ENCODE peak calls at places on chromosomes 3 and 15, in five cellular contexts. A, Q, O, K and P are unnamed samples.

GRCh38 chr15:83929619-83930018 is 275.7 kb downstream of the ADAMTSL3 start:
- DNase-seq in A (no peak), Q (no peak), O (no peak), K (no peak), P (no peak)

GRCh38 chr3:73080201-73080966 is 18.9 kb downstream of the EBLN2 start:
- DNase-seq in A (no peak), Q (no peak), O (no peak), K (no peak), P (peak)

GRCh38 chr15:77096541-77096940 is 25.6 kb upstream of the TSPAN3 start:
- DNase-seq in A (no peak), Q (no peak), O (no peak), K (no peak), P (no peak)

GRCh38 chr3:133157716-133158115 is 119.5 kb downstream of the TMEM108 start:
- DNase-seq in A (no peak), Q (no peak), O (no peak), K (no peak), P (no peak)

GRCh38 chr3:66413151-66413751 is 87.6 kb downstream of the LRIG1 start:
- DNase-seq in A (peak), Q (no peak), O (no peak), K (no peak), P (no peak)

GRCh38 chr3:76872999-76873398 is 166.9 kb upstream of the ROBO2 start:
- DNase-seq in A (no peak), Q (no peak), O (no peak), K (no peak), P (no peak)

GRCh38 chr15:64807751-64808222 is 17.7 kb downstream of the PIF1 start:
- DNase-seq in A (peak), Q (no peak), O (no peak), K (no peak), P (no peak)

GRCh38 chr3:108100906-108101305 is 10.1 kb upstream of the CD47 start:
- DNase-seq in A (no peak), Q (no peak), O (no peak), K (no peak), P (no peak)

GRCh38 chr3:151560750-151561149 is 99.9 kb upstream of the IGSF10 start:
- DNase-seq in A (no peak), Q (no peak), O (no peak), K (no peak), P (no peak)

GRCh38 chr15:84816694-84817460 is at the start of gene ALPK3:
- DNase-seq in A (peak), Q (peak), O (no peak), K (no peak), P (no peak)

GRCh38 chr3:65483475-65483874 is 555.2 kb downstream of the MAGI1 start:
- DNase-seq in A (peak), Q (peak), O (no peak), K (peak), P (no peak)

GRCh38 chr3:8456118-8456811 is 45.4 kb upstream of the LMCD1 start:
- DNase-seq in A (no peak), Q (no peak), O (no peak), K (no peak), P (no peak)

GRCh38 chr15:83436513-83437158 is 10.5 kb upstream of the SH3GL3 start:
- DNase-seq in A (peak), Q (no peak), O (peak), K (peak), P (no peak)

GRCh38 chr15:51641490-51642135 is 19.0 kb upstream of the DMXL2 start:
- DNase-seq in A (no peak), Q (no peak), O (no peak), K (no peak), P (no peak)

GRCh38 chr3:63168179-63168578 is 109.9 kb upstream of the SYNPR start:
- DNase-seq in A (no peak), Q (no peak), O (no peak), K (no peak), P (no peak)

GRCh38 chr3:66302288-66302687 is 81.5 kb downstream of the SLC25A26 start:
- DNase-seq in A (no peak), Q (no peak), O (no peak), K (no peak), P (no peak)

GRCh38 chr3:3665546-3665945 is 133.7 kb upstream of the LRRN1 start:
- DNase-seq in A (peak), Q (no peak), O (peak), K (no peak), P (no peak)

GRCh38 chr3:11201246-11202024 is 47.1 kb downstream of the HRH1 start:
- DNase-seq in A (no peak), Q (no peak), O (peak), K (no peak), P (no peak)

GRCh38 chr3:46449755-46450552 is 14.8 kb downstream of the LTF start:
- DNase-seq in A (no peak), Q (no peak), O (peak), K (no peak), P (no peak)

GRCh38 chr3:112681822-112682325 is 40.9 kb upstream of the CCDC80 start:
- DNase-seq in A (no peak), Q (no peak), O (peak), K (peak), P (no peak)

GRCh38 chr15:71669688-71670087 is 140.7 kb upstream of the NR2E3 start:
- DNase-seq in A (no peak), Q (no peak), O (no peak), K (no peak), P (no peak)

GRCh38 chr3:139377378-139377777 is 12.1 kb downstream of the COPB2 start:
- DNase-seq in A (no peak), Q (no peak), O (no peak), K (no peak), P (no peak)

GRCh38 chr3:33218446-33219174 is at the start of gene SUSD5:
- DNase-seq in A (peak), Q (no peak), O (peak), K (no peak), P (no peak)

GRCh38 chr3:131714585-131715220 is 211.9 kb upstream of the MRPL3 start:
- DNase-seq in A (no peak), Q (no peak), O (no peak), K (no peak), P (no peak)